ENCODE peak calls at places on chromosomes 16 and 17, in six cellular contexts. One of them, this sample, is unnamed.

GRCh38 chr17:79220201-79220714 is 145.6 kb downstream of the ENGASE start:
- DNase-seq in heart left ventricle: no peak
- DNase-seq in H1: no peak
- DNase-seq in endothelial cell of umbilical vein: no peak
- DNase-seq in adipocyte: no peak
- DNase-seq in tibial artery: no peak
- DNase-seq in this sample: no peak

GRCh38 chr16:14398014-14398717 is 231.9 kb downstream of the PARN start:
- DNase-seq in adipocyte: no peak
- DNase-seq in heart left ventricle: no peak
- DNase-seq in H1: no peak
- DNase-seq in endothelial cell of umbilical vein: no peak
- DNase-seq in tibial artery: no peak
- DNase-seq in this sample: no peak

GRCh38 chr17:70378005-70378404 is 208.7 kb downstream of the KCNJ2 start:
- DNase-seq in heart left ventricle: no peak
- DNase-seq in H1: no peak
- DNase-seq in adipocyte: no peak
- DNase-seq in tibial artery: no peak
- DNase-seq in endothelial cell of umbilical vein: peak; percentile 74
- DNase-seq in this sample: no peak

GRCh38 chr17:2337152-2337810 is at the start of gene SGSM2:
- DNase-seq in H1: no peak
- DNase-seq in heart left ventricle: peak; percentile 78
- DNase-seq in adipocyte: peak; percentile 79
- DNase-seq in tibial artery: peak; percentile 54
- DNase-seq in endothelial cell of umbilical vein: peak; percentile 57
- DNase-seq in this sample: no peak

GRCh38 chr17:32516450-32516849 is 29.7 kb downstream of the CDK5R1 start:
- DNase-seq in adipocyte: no peak
- DNase-seq in heart left ventricle: no peak
- DNase-seq in endothelial cell of umbilical vein: no peak
- DNase-seq in tibial artery: no peak
- DNase-seq in H1: no peak
- DNase-seq in this sample: no peak

GRCh38 chr17:30187528-30187927 is 48.0 kb downstream of the SLC6A4 start:
- DNase-seq in endothelial cell of umbilical vein: no peak
- DNase-seq in H1: no peak
- DNase-seq in adipocyte: peak; percentile 17
- DNase-seq in heart left ventricle: no peak
- DNase-seq in tibial artery: no peak
- DNase-seq in this sample: no peak

GRCh38 chr17:2108170-2108569 is 53.3 kb downstream of the HIC1 start:
- DNase-seq in endothelial cell of umbilical vein: no peak
- DNase-seq in tibial artery: no peak
- DNase-seq in heart left ventricle: no peak
- DNase-seq in H1: no peak
- DNase-seq in adipocyte: no peak
- DNase-seq in this sample: no peak

GRCh38 chr17:16181581-16181980 is 33.8 kb downstream of the NCOR1 start:
- DNase-seq in adipocyte: no peak
- DNase-seq in heart left ventricle: no peak
- DNase-seq in H1: no peak
- DNase-seq in endothelial cell of umbilical vein: no peak
- DNase-seq in tibial artery: no peak
- DNase-seq in this sample: no peak

GRCh38 chr17:79008666-79009387 is 737 bp downstream of the CANT1 start:
- DNase-seq in H1: no peak
- DNase-seq in tibial artery: peak; percentile 18
- DNase-seq in endothelial cell of umbilical vein: no peak
- DNase-seq in adipocyte: no peak
- DNase-seq in heart left ventricle: peak; percentile 17
- DNase-seq in this sample: no peak

GRCh38 chr16:31129568-31130335 is 5.8 kb downstream of the PRSS8 start:
- DNase-seq in adipocyte: no peak
- DNase-seq in heart left ventricle: peak; percentile 67
- DNase-seq in endothelial cell of umbilical vein: no peak
- DNase-seq in tibial artery: no peak
- DNase-seq in H1: no peak
- DNase-seq in this sample: no peak

GRCh38 chr16:17223576-17223975 is 247.2 kb downstream of the XYLT1 start:
- DNase-seq in H1: no peak
- DNase-seq in endothelial cell of umbilical vein: no peak
- DNase-seq in adipocyte: no peak
- DNase-seq in tibial artery: no peak
- DNase-seq in heart left ventricle: no peak
- DNase-seq in this sample: no peak

GRCh38 chr16:82329504-82330192 is 159.6 kb upstream of the MPHOSPH6 start:
- DNase-seq in adipocyte: no peak
- DNase-seq in H1: no peak
- DNase-seq in heart left ventricle: no peak
- DNase-seq in endothelial cell of umbilical vein: no peak
- DNase-seq in tibial artery: no peak
- DNase-seq in this sample: no peak

GRCh38 chr17:4479982-4480751 is 18.5 kb upstream of the SPNS2 start:
- DNase-seq in heart left ventricle: no peak
- DNase-seq in tibial artery: no peak
- DNase-seq in endothelial cell of umbilical vein: no peak
- DNase-seq in H1: no peak
- DNase-seq in adipocyte: no peak
- DNase-seq in this sample: no peak

GRCh38 chr16:66928702-66929388 is 3.5 kb upstream of the RRAD start:
- DNase-seq in tibial artery: no peak
- DNase-seq in adipocyte: peak; percentile 51
- DNase-seq in heart left ventricle: no peak
- DNase-seq in H1: peak; percentile 34
- DNase-seq in endothelial cell of umbilical vein: no peak
- DNase-seq in this sample: no peak

GRCh38 chr16:21598676-21599157 is 660 bp upstream of the METTL9 start:
- DNase-seq in tibial artery: no peak
- DNase-seq in heart left ventricle: no peak
- DNase-seq in endothelial cell of umbilical vein: peak; percentile 43
- DNase-seq in adipocyte: peak; percentile 39
- DNase-seq in H1: no peak
- DNase-seq in this sample: no peak

GRCh38 chr16:85213926-85214294 is 101.6 kb upstream of the CIBAR2 start:
- DNase-seq in endothelial cell of umbilical vein: no peak
- DNase-seq in H1: no peak
- DNase-seq in adipocyte: no peak
- DNase-seq in tibial artery: no peak
- DNase-seq in heart left ventricle: no peak
- DNase-seq in this sample: no peak

GRCh38 chr16:61948414-61948813 is 87.8 kb downstream of the CDH8 start:
- DNase-seq in endothelial cell of umbilical vein: no peak
- DNase-seq in H1: no peak
- DNase-seq in adipocyte: no peak
- DNase-seq in tibial artery: no peak
- DNase-seq in heart left ventricle: no peak
- DNase-seq in this sample: no peak

GRCh38 chr16:79089735-79090284 is 510.7 kb downstream of the MAF start:
- DNase-seq in heart left ventricle: no peak
- DNase-seq in tibial artery: no peak
- DNase-seq in endothelial cell of umbilical vein: no peak
- DNase-seq in adipocyte: no peak
- DNase-seq in H1: no peak
- DNase-seq in this sample: no peak

GRCh38 chr16:80467961-80468360 is 72.8 kb upstream of the DYNLRB2 start:
- DNase-seq in endothelial cell of umbilical vein: no peak
- DNase-seq in H1: no peak
- DNase-seq in tibial artery: no peak
- DNase-seq in heart left ventricle: no peak
- DNase-seq in adipocyte: no peak
- DNase-seq in this sample: no peak

GRCh38 chr17:40331743-40332641 is 23.0 kb downstream of the RARA start:
- DNase-seq in adipocyte: peak; percentile 57
- DNase-seq in tibial artery: peak; percentile 92
- DNase-seq in H1: no peak
- DNase-seq in endothelial cell of umbilical vein: peak; percentile 73
- DNase-seq in heart left ventricle: peak; percentile 93
- DNase-seq in this sample: peak; percentile 83

GRCh38 chr17:71791311-71791710 is 329.5 kb upstream of the SOX9 start:
- DNase-seq in H1: no peak
- DNase-seq in adipocyte: no peak
- DNase-seq in tibial artery: no peak
- DNase-seq in endothelial cell of umbilical vein: no peak
- DNase-seq in heart left ventricle: no peak
- DNase-seq in this sample: no peak

GRCh38 chr17:75024686-75025397 is 12.4 kb downstream of the MRPL58 start:
- DNase-seq in H1: no peak
- DNase-seq in adipocyte: no peak
- DNase-seq in heart left ventricle: no peak
- DNase-seq in tibial artery: no peak
- DNase-seq in endothelial cell of umbilical vein: no peak
- DNase-seq in this sample: no peak

GRCh38 chr17:17524091-17524490 is 27.9 kb upstream of the RASD1 start:
- DNase-seq in heart left ventricle: no peak
- DNase-seq in tibial artery: no peak
- DNase-seq in adipocyte: no peak
- DNase-seq in endothelial cell of umbilical vein: no peak
- DNase-seq in H1: no peak
- DNase-seq in this sample: no peak

DNA sequence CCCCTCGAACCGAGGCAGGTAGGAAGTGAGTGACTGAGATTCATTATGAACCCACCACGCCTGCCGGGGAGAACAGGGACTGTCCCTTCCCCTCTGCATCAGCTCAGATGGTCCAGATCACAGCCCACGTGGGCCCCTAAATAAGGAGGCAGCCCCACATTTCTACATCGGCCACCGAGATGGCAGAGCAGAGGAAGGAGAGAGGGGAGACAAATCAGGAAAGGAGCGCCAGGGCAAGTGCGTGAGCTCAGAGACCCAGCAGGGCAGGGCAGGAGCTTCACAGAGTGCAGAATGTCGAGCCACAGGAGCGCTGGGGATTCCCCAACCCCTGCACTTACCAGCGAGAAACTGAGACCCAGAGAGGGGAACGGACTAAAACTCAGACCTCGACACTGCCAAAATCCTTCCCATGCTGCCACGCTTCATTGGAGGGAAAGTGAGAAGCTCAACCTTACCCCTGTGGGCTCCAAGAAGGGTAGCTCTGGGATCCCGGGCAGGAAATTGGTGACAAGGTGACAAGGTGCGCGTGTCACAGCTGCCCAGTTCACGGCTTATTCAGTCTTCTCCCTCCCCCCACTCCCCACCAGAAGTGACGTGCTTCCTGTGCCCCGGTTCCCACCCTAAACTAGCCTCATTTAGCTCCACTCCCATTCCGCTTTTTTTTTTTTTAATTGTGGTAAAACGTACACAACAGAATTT is at the start of gene ICAM2:
- DNase-seq in adipocyte: no peak
- DNase-seq in H1: no peak
- DNase-seq in tibial artery: peak; percentile 68
- DNase-seq in endothelial cell of umbilical vein: peak; percentile 71
- DNase-seq in heart left ventricle: peak; percentile 83
- DNase-seq in this sample: peak; percentile 28
- H3K4me1 ChIP-seq in adipocyte: peaks cover 3% of the 10 kb centered on the region
- H3K4me1 ChIP-seq in H1: no peaks in the 10 kb centered on the region
- H3K4me1 ChIP-seq in tibial artery: no peaks in the 10 kb centered on the region
- H3K4me1 ChIP-seq in endothelial cell of umbilical vein: peaks cover 67% of the 10 kb centered on the region
- H3K4me1 ChIP-seq in heart left ventricle: peaks cover 7% of the 10 kb centered on the region
- H3K4me1 ChIP-seq in this sample: no peaks in the 10 kb centered on the region

GRCh38 chr17:68199837-68200688 is 47.8 kb upstream of the AMZ2 start:
- DNase-seq in tibial artery: no peak
- DNase-seq in endothelial cell of umbilical vein: peak; percentile 21
- DNase-seq in H1: no peak
- DNase-seq in adipocyte: no peak
- DNase-seq in heart left ventricle: no peak
- DNase-seq in this sample: no peak
- H3K4me3 ChIP-seq in tibial artery: peak overlapping the region; percentile 7
- H3K4me3 ChIP-seq in endothelial cell of umbilical vein: no peak overlapping the region
- H3K4me3 ChIP-seq in H1: peak overlapping the region; percentile 61
- H3K4me3 ChIP-seq in adipocyte: peak overlapping the region; percentile 21
- H3K4me3 ChIP-seq in heart left ventricle: peak overlapping the region; percentile 49
- H3K4me3 ChIP-seq in this sample: peak overlapping the region; percentile 72

DNA sequence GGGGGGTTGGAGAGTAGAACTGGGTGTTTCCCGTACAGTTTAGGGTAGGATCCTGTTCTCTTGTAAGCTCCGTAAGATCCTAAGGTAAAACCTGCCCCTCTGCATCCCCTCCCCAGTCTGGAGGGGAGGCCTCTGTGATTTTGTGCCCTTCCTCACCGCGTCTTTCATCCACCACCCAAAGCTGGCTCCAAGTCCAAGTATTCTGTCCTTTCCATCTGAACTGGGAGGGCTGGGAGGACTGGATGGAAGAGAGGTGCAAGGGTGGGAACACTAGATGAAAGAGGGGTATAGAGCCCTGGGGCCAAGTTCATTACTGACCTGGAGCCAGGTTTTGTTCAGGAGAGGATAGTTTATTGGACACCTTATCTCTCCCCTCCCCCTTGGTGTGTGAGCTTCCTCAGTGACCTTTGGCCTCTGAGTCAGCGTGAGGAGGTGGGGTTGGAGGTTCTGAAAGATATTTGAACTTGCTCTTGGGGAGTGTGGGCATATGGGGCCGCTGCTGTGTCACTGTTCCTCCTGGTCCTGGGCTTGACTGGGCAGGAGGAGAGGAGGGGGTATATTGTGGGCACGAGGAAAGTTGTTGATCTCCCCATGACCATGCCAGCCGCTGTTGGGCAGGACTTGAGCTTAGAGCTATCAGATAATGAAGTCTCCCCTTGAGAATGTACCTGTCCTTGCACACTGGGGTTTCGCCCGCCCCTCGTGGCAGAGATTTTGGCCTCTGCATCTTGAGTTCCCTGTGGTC is 1.6 kb downstream of the LASP1 start:
- DNase-seq in adipocyte: peak; percentile 81
- DNase-seq in heart left ventricle: no peak
- DNase-seq in tibial artery: peak; percentile 83
- DNase-seq in H1: no peak
- DNase-seq in endothelial cell of umbilical vein: peak; percentile 75
- DNase-seq in this sample: peak; percentile 37
- H3K4me1 ChIP-seq in adipocyte: peaks cover 59% of the 10 kb centered on the region
- H3K4me1 ChIP-seq in heart left ventricle: peaks cover 61% of the 10 kb centered on the region
- H3K4me1 ChIP-seq in tibial artery: peaks cover 46% of the 10 kb centered on the region
- H3K4me1 ChIP-seq in H1: peaks cover 2% of the 10 kb centered on the region
- H3K4me1 ChIP-seq in endothelial cell of umbilical vein: peaks cover 38% of the 10 kb centered on the region
- H3K4me1 ChIP-seq in this sample: peaks cover 60% of the 10 kb centered on the region

DNA sequence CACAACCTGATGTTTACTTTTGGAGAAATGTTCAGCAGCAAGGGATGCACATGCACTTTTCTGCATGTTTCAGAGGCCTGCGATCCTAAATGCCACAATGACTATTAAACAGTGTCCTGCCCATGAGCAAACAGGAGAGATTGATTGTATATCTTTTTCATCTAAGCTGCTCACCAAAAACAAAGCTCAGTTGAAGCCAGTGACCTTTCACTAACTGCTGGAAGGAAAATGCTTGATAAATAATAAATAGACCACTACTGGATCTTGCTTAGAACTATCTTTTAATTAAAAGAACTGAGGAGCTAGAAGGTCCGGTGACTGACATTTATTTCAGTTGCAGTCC is 16.3 kb downstream of the MRPS23 start:
- DNase-seq in adipocyte: no peak
- DNase-seq in H1: no peak
- DNase-seq in heart left ventricle: no peak
- DNase-seq in tibial artery: no peak
- DNase-seq in endothelial cell of umbilical vein: no peak
- DNase-seq in this sample: no peak
- H3K4me3 ChIP-seq in adipocyte: peak overlapping the region; percentile 79
- H3K4me3 ChIP-seq in H1: peak overlapping the region; percentile 52
- H3K4me3 ChIP-seq in heart left ventricle: peak overlapping the region; percentile 52
- H3K4me3 ChIP-seq in tibial artery: no peak overlapping the region
- H3K4me3 ChIP-seq in endothelial cell of umbilical vein: no peak overlapping the region
- H3K4me3 ChIP-seq in this sample: peak overlapping the region; percentile 72

GRCh38 chr17:8426802-8427201 is 8.9 kb upstream of the NDEL1 start:
- DNase-seq in H1: no peak
- DNase-seq in heart left ventricle: no peak
- DNase-seq in adipocyte: no peak
- DNase-seq in endothelial cell of umbilical vein: no peak
- DNase-seq in tibial artery: no peak
- DNase-seq in this sample: no peak
- H3K4me1 ChIP-seq in H1: no peaks in the 10 kb centered on the region
- H3K4me1 ChIP-seq in heart left ventricle: peaks cover 10% of the 10 kb centered on the region
- H3K4me1 ChIP-seq in adipocyte: peaks cover 16% of the 10 kb centered on the region
- H3K4me1 ChIP-seq in endothelial cell of umbilical vein: no peaks in the 10 kb centered on the region
- H3K4me1 ChIP-seq in tibial artery: no peaks in the 10 kb centered on the region
- H3K4me1 ChIP-seq in this sample: peaks cover 15% of the 10 kb centered on the region

This sample was measured in thoracic aorta.